ENCODE peak calls at places on chromosomes 3 and 15, in five cellular contexts. C is body of pancreas, X is HepG2, I is pancreas, E is B cell. P is an unnamed sample.
A peak's percentile ranks its signal among the peaks of the same experiment; 100 is the strongest.

GRCh38 chr3:103167850-103168249 is 733.0 kb downstream of the ZPLD1 start:
- DNase-seq in C (no peak), X (no peak), I (no peak), E (no peak), P (no peak)

GRCh38 chr15:68566377-68566954 is 12.3 kb upstream of the CORO2B start:
- DNase-seq in C (no peak), X (no peak), I (no peak), E (no peak), P (no peak)

GRCh38 chr3:107848516-107848915 is 242.3 kb downstream of the CD47 start:
- DNase-seq in C (no peak), X (no peak), I (no peak), E (no peak), P (no peak)

GRCh38 chr15:33746203-33746602 is 222.1 kb upstream of the CHRM5 start:
- DNase-seq in C (no peak), X (no peak), I (no peak), E (no peak), P (no peak)

GRCh38 chr15:70569139-70569717 is 194.1 kb downstream of the UACA start:
- DNase-seq in C (peak; percentile 22), X (peak; percentile 68), I (no peak), E (no peak), P (no peak)

GRCh38 chr3:171729452-171730334 is 80.6 kb downstream of the PLD1 start:
- DNase-seq in C (no peak), X (no peak), I (no peak), E (no peak), P (no peak)

GRCh38 chr15:68082735-68083134 is 28.6 kb downstream of the PIAS1 start:
- DNase-seq in C (no peak), X (no peak), I (no peak), E (no peak), P (no peak)

GRCh38 chr3:87026246-87026645 is 35.3 kb upstream of the VGLL3 start:
- DNase-seq in C (no peak), X (no peak), I (no peak), E (no peak), P (no peak)

GRCh38 chr15:31461911-31462480 is 135.4 kb downstream of the KLF13 start:
- DNase-seq in C (no peak), X (no peak), I (no peak), E (no peak), P (no peak)

DNA sequence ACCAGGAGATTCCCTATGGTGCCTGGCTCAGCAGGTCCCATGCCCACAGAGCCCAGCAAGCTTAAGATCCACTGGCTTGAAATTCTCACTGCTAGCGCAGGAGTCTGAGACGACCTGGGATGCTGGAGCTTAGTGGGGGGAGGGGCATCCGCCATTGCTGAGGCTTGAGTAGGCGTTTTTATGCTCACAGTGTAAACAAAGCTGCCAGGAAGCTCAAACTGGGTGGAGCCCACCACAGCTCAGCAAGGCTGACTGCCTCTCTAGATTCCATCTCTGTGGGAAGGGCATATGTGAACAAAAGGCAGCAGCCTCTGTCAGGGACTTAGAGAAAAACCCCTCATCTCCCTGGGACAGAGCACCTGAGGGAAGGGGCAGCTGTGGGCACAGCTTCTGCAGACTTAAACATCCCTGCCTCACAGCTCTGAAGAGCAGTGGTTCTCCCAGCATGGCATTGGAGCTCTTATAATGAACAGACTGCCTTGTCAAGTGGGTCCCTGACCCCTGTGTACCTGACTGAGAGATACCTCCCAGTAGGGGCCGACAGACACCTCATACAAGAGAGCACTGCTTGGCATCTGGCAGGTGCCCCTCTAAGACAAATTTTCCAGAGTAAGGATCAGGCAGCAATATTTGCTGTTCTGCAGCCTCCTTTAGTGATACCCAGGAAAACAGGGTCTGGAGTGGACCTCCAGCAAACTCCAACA is 231.5 kb upstream of the SETMAR start:
- DNase-seq in C (no peak), X (no peak), I (no peak), E (peak; percentile 24), P (no peak)
- TF ChIP-seq CTCF in C (no peak), X (no peak), I (no peak), E (no peak), P (no peak)

GRCh38 chr3:139558351-139559170 is 19.0 kb upstream of the RBP1 start:
- DNase-seq in C (no peak), X (no peak), I (no peak), E (no peak), P (no peak)

GRCh38 chr3:139561428-139561827 is 21.9 kb upstream of the RBP1 start:
- DNase-seq in C (no peak), X (no peak), I (no peak), E (no peak), P (no peak)

GRCh38 chr3:139557041-139557440 is 17.5 kb upstream of the RBP1 start:
- DNase-seq in C (peak; percentile 40), X (no peak), I (no peak), E (no peak), P (no peak)

GRCh38 chr3:139561959-139562676 is 22.6 kb upstream of the RBP1 start:
- DNase-seq in C (peak; percentile 70), X (peak; percentile 47), I (no peak), E (no peak), P (peak; percentile 26)

DNA sequence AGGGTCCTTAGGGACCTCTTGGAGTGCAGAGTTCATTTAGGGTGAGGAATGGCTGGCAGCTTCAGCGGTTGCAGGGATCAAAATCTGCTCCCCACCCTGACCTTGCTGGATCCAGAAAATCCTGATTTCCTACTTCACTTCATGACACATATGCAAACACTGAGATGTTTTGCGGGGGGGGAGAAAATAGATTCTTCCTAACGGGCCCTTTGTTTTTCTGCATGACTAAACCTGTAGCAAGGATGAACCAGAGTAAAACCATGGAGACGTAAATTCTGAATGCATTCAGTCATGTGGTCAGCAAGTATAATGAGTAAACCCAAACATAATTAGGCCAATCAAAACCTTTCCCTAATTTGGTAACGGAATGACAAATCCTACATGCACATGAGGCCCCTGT is 20.0 kb upstream of the RBP1 start:
- DNase-seq in C (no peak), X (no peak), I (no peak), E (no peak), P (no peak)
- TF ChIP-seq CTCF in C (no peak), X (no peak), I (no peak), E (no peak), P (no peak)

DNA sequence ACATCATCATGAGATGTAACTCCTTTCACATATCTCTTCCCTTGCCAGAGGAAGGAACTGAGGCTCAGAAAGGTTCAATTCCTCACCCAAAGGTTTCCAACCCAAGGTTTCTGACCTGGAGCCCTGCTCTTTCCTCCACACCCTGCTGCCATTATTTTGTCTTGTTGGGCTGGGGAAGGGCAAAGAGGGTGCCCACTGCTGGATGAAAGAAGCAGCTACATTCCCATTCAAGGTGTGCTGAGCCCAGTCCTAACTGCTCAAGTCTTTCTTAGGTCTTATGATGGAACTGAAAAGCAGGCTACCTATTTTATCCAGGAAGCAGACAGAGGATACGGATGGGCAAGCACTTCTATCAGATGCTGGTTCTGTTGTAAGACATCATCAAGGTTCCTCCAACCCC is 258.0 kb upstream of the CTDSPL start:
- DNase-seq in C (no peak), X (no peak), I (no peak), E (no peak), P (no peak)
- TF ChIP-seq CTCF in C (no peak), X (no peak), I (no peak), E (no peak), P (no peak)

DNA sequence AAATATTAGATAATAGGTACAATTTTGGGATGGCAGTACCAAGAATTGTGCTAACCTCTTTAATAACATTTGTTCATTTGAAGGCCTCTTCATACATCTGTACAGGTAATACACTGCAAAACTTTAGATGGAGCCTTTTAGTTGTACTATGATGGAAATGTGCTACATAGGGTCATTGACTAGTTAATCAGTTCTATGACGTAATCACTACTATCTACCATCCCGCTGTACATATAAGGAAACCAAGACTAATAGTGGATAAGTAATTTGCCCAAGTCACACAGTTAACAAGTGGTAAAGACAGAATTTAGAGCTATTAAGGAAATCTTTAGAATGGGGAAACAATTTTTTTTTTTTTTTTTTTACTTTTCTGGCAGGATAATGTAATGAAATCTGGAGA is 521.3 kb downstream of the TUSC7 start:
- DNase-seq in C (no peak), X (no peak), I (no peak), E (no peak), P (no peak)
- TF ChIP-seq CTCF in C (no peak), X (no peak), I (no peak), E (no peak), P (no peak)

P was measured in activated CD8-positive, alpha-beta T cell treated with anti-CD3 and anti-CD28 coated beads for 36 hours.